ENCODE peak calls at places on chromosomes 6 and 20, in six cellular contexts. J is hepatocyte; U is CD4-positive, alpha-beta T cell; N is GM12878; D is stomach; E is OCI-LY7. F is an unnamed sample.
A peak's percentile ranks its signal among the peaks of the same experiment; 100 is the strongest.

GRCh38 chr6:127031511-127031910 is 87.0 kb upstream of the RSPO3 start:
- DNase-seq in J (no peak), E (no peak), D (no peak), N (no peak), U (no peak), F (no peak)

GRCh38 chr6:14831070-14831469 is 414.8 kb upstream of the JARID2 start:
- DNase-seq in J (no peak), N (no peak), D (no peak), U (no peak), E (no peak), F (no peak)

GRCh38 chr6:142846459-142846831 is 98.5 kb downstream of the HIVEP2 start:
- DNase-seq in U (no peak), N (no peak), D (no peak), J (no peak), E (no peak), F (no peak)

GRCh38 chr20:1173698-1174097 is 11.1 kb downstream of the TMEM74B start:
- DNase-seq in E (no peak), U (no peak), D (no peak), N (no peak), J (no peak), F (no peak)

GRCh38 chr6:88376759-88377387 is 210.7 kb upstream of the CNR1 start:
- DNase-seq in N (no peak), D (no peak), E (no peak), J (no peak), U (no peak), F (peak; percentile 53)

GRCh38 chr6:14412026-14412425 is 294.5 kb downstream of the CD83 start:
- DNase-seq in E (no peak), N (no peak), J (no peak), D (no peak), U (no peak), F (no peak)

GRCh38 chr6:56706981-56707726 is 64.5 kb upstream of the DST start:
- DNase-seq in D (no peak), J (no peak), U (no peak), E (no peak), N (no peak), F (no peak)

GRCh38 chr20:46371656-46372055 is 34.8 kb downstream of the ELMO2 start:
- DNase-seq in E (no peak), U (no peak), J (no peak), N (no peak), D (no peak), F (no peak)

GRCh38 chr20:62624325-62624690 is 18.0 kb upstream of the SLCO4A1 start:
- DNase-seq in U (no peak), N (no peak), E (peak; percentile 88), D (peak; percentile 71), J (peak; percentile 33), F (no peak)

GRCh38 chr6:45714795-45715507 is 300.7 kb downstream of the CLIC5 start:
- DNase-seq in E (peak; percentile 75), U (peak; percentile 22), J (peak; percentile 86), D (peak; percentile 42), N (peak; percentile 48), F (peak; percentile 78)

GRCh38 chr20:23161244-23161875 is 75.2 kb upstream of the CD93 start:
- DNase-seq in E (no peak), N (no peak), D (no peak), J (no peak), U (no peak), F (no peak)
- H3K27ac ChIP-seq in E (no peak overlapping the region), N (no peak overlapping the region), D (peak overlapping the region; percentile 45), J (no peak overlapping the region), U (no peak overlapping the region), F (peak overlapping the region; percentile 61)

GRCh38 chr20:44448753-44449546 is 26.7 kb upstream of the TTPAL start:
- DNase-seq in J (no peak), U (no peak), N (peak; percentile 5), D (no peak), E (peak; percentile 24), F (no peak)
- TF ChIP-seq CTCF in J (peak; percentile 25), U (no peak), N (peak; percentile 23), D (no peak), E (peak; percentile 71), F (no peak)

GRCh38 chr6:7193122-7193521 is 85.4 kb downstream of the RREB1 start:
- DNase-seq in E (no peak), N (no peak), U (no peak), J (no peak), D (no peak), F (no peak)
- H3K27ac ChIP-seq in E (no peak overlapping the region), N (no peak overlapping the region), U (no peak overlapping the region), J (no peak overlapping the region), D (no peak overlapping the region), F (no peak overlapping the region)

DNA sequence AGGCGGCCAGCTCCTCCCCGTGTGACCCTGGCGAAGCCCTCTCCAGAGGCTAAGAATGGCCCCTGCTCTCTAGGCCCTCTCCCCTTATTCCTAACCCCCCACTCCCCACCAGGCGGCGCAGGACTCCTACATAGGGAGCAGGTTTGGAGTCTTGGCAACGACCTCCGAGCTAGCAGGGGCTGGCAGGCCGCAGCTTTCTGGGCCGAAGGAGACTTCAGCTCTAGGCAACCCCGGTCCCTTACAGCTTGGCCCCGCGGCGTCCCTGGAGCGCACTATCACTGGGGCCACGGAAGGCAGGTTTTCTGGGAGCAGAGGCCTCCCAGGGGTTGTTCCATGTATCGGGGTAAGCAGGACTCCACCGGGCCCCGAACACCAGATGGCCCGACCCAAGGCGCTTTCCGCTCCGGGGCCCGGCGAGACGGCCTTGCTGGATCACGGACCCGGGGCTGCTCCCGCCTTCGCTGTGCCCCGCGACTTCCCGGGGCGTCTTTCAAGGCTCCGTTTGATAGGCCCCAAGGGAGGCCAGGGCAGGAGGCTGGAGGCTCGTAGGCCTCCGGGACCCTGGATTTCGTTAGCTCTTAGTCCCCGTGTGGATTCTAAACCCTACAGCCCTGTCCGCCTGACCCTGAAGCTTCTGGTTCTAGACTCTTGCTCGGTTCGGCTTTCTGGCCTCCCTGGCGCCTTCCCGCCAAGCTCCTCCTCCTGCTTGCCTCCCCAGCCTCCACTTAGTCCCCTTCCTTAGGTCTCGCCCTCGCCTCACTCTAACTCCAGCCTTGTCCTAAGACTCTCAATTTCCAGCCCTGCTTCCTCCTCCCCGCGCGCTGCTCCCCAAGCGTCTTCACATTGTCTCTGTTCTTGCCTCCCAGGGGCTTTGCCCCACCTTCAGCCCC is 1.9 kb downstream of the SLC32A1 start:
- DNase-seq in J (peak; percentile 48), E (no peak), N (no peak), D (peak; percentile 33), U (peak; percentile 25), F (peak; percentile 69)
- TF ChIP-seq CTCF in J (peak; percentile 24), E (peak; percentile 29), N (peak; percentile 53), D (no peak), U (no peak), F (peak; percentile 45)

F was measured in RWPE1.